ENCODE peak calls at places on chromosomes 7 and 10, in eight cellular contexts. C is mesenchymal stem cell; Z is CD4-positive, CD25-positive, alpha-beta regulatory T cell; L is right lobe of liver; O is neural progenitor cell; U is left ventricle myocardium inferior; D is heart left ventricle; B is CD4-positive, alpha-beta memory T cell. Y is an unnamed sample. For H3K27me3, the result is how much of the 10 kb centered on the place peaks cover.

GRCh38 chr7:78635394-78635793 is 818.1 kb downstream of the MAGI2 start:
- DNase-seq in C (no peak), Z (no peak), L (no peak), O (no peak), U (no peak), D (no peak), B (no peak), Y (no peak)

GRCh38 chr7:75915416-75916156 is 631 bp downstream of the POR start:
- DNase-seq in C (peak), Z (peak), L (no peak), O (peak), U (no peak), D (no peak), B (peak), Y (peak)

GRCh38 chr10:99711129-99711719 is 20.7 kb downstream of the COX15 start:
- DNase-seq in C (peak), Z (peak), L (no peak), O (peak), U (no peak), D (no peak), B (peak), Y (peak)

GRCh38 chr10:97297556-97298222 is 5.3 kb upstream of the ARHGAP19 start:
- DNase-seq in C (peak), Z (no peak), L (no peak), O (no peak), U (no peak), D (no peak), B (no peak), Y (no peak)

GRCh38 chr7:12861070-12861469 is 173.6 kb downstream of the ARL4A start:
- DNase-seq in C (no peak), Z (no peak), L (no peak), O (no peak), U (no peak), D (no peak), B (no peak), Y (peak)

GRCh38 chr10:59838390-59838789 is 68.0 kb downstream of the CCDC6 start:
- DNase-seq in C (no peak), Z (no peak), L (no peak), O (no peak), U (no peak), D (no peak), B (no peak), Y (no peak)

GRCh38 chr7:47978790-47979144 is 648 bp downstream of the HUS1 start:
- DNase-seq in C (no peak), Z (peak), L (no peak), O (no peak), U (no peak), D (no peak), B (no peak), Y (no peak)

GRCh38 chr10:89416465-89416864 is 2.1 kb downstream of the IFIT5 start:
- DNase-seq in C (no peak), Z (no peak), L (no peak), O (no peak), U (no peak), D (no peak), B (no peak), Y (no peak)

GRCh38 chr10:123136221-123136805 is 543 bp downstream of the HMX3 start:
- DNase-seq in C (no peak), Z (no peak), L (no peak), O (no peak), U (no peak), D (no peak), B (no peak), Y (no peak)

GRCh38 chr7:141074162-141074989 is 512 bp downstream of the TMEM178B start:
- DNase-seq in C (peak), Z (peak), L (no peak), O (peak), U (no peak), D (peak), B (peak), Y (no peak)

GRCh38 chr7:64951250-64951848 is 39.5 kb downstream of the ZNF117 start:
- DNase-seq in C (peak), Z (peak), L (no peak), O (peak), U (no peak), D (no peak), B (peak), Y (no peak)

GRCh38 chr10:132535065-132535651 is 2.4 kb upstream of the INPP5A start:
- DNase-seq in C (no peak), Z (no peak), L (no peak), O (no peak), U (peak), D (peak), B (no peak), Y (peak)

GRCh38 chr7:28132959-28133745 is 47.4 kb downstream of the JAZF1 start:
- DNase-seq in C (no peak), Z (no peak), L (no peak), O (no peak), U (no peak), D (no peak), B (no peak), Y (no peak)

GRCh38 chr7:26880852-26881251 is 16.5 kb upstream of the SKAP2 start:
- DNase-seq in C (no peak), Z (no peak), L (no peak), O (no peak), U (no peak), D (no peak), B (no peak), Y (no peak)

GRCh38 chr10:60618861-60619260 is 159.4 kb upstream of the CDK1 start:
- DNase-seq in C (no peak), Z (no peak), L (no peak), O (no peak), U (no peak), D (no peak), B (no peak), Y (no peak)

GRCh38 chr10:13453896-13454295 is 74.9 kb downstream of the BEND7 start:
- DNase-seq in C (no peak), Z (peak), L (no peak), O (peak), U (no peak), D (no peak), B (peak), Y (no peak)

GRCh38 chr7:148303295-148304013 is 287.1 kb upstream of the C7orf33 start:
- DNase-seq in C (peak), Z (no peak), L (no peak), O (no peak), U (peak), D (peak), B (no peak), Y (no peak)

GRCh38 chr7:101659706-101660105 is 30.6 kb upstream of the MYL10 start:
- DNase-seq in C (no peak), Z (no peak), L (no peak), O (no peak), U (no peak), D (no peak), B (no peak), Y (no peak)

GRCh38 chr10:124978376-124978725 is 36.4 kb downstream of the ZRANB1 start:
- DNase-seq in C (no peak), Z (no peak), L (no peak), O (no peak), U (no peak), D (no peak), B (no peak), Y (no peak)

GRCh38 chr7:27826347-27826746 is 86.4 kb downstream of the TAX1BP1 start:
- DNase-seq in C (no peak), Z (no peak), L (no peak), O (no peak), U (no peak), D (no peak), B (no peak), Y (no peak)

GRCh38 chr7:69919712-69920111 is 321.4 kb downstream of the AUTS2 start:
- DNase-seq in C (no peak), Z (no peak), L (no peak), O (no peak), U (no peak), D (no peak), B (no peak), Y (no peak)

GRCh38 chr7:102912742-102913141 is at the start of gene LRRC17:
- DNase-seq in C (peak), Z (no peak), L (no peak), O (peak), U (no peak), D (no peak), B (no peak), Y (no peak)

GRCh38 chr7:888081-889024 is 12.0 kb downstream of the GET4 start:
- DNase-seq in C (no peak), Z (no peak), L (peak), O (no peak), U (peak), D (peak), B (no peak), Y (no peak)

GRCh38 chr10:77377034-77377433 is 260.6 kb downstream of the KCNMA1 start:
- DNase-seq in C (no peak), Z (no peak), L (peak), O (no peak), U (no peak), D (no peak), B (no peak), Y (no peak)
- H3K27ac ChIP-seq in C (no peak), Z (no peak), L (no peak), O (no peak), U (no peak), D (no peak), B (no peak), Y (no peak)

GRCh38 chr10:101140950-101141621 is 10.0 kb downstream of the TLX1 start:
- DNase-seq in C (no peak), Z (no peak), L (no peak), O (no peak), U (no peak), D (no peak), B (no peak), Y (no peak)

GRCh38 chr10:101140084-101140949 is 9.2 kb downstream of the TLX1 start:
- DNase-seq in C (peak), Z (no peak), L (no peak), O (no peak), U (no peak), D (no peak), B (no peak), Y (no peak)

GRCh38 chr10:101138788-101139420 is 7.8 kb downstream of the TLX1 start:
- DNase-seq in C (no peak), Z (no peak), L (no peak), O (no peak), U (no peak), D (no peak), B (no peak), Y (no peak)

GRCh38 chr10:101137271-101137670 is 6.2 kb downstream of the TLX1 start:
- DNase-seq in C (no peak), Z (no peak), L (no peak), O (no peak), U (no peak), D (no peak), B (no peak), Y (no peak)

DNA sequence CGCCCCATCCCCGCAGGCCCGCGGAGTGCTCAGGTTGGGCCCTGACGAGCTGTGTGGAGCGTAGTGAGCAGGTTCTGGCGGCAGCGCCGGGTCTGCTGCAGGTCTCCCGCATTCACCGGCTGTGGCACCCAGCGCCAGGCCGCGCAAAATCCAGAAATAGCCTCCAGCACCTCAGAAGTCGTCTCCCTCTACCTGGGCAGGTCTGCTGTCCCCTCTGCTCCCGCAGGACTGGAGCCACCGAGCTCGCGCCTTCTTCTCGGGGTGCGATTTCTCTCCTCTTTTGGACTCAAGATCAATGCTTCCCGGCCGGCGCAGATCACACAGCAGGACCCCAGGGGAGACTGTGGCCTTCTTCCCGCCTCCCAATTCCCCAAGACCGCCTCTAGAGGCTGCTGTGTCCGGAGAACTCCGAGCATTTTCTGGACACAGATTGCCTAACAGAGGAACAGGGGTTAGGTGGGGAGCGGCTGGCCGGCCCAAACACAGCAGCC is 8.4 kb downstream of the TLX1 start:
- DNase-seq in C (peak), Z (no peak), L (no peak), O (peak), U (no peak), D (no peak), B (no peak), Y (no peak)
- H3K27me3 ChIP-seq in C (half or more), Z (under half), L (under half), O (half or more), U (half or more), D (half or more), B (half or more), Y (half or more)

DNA sequence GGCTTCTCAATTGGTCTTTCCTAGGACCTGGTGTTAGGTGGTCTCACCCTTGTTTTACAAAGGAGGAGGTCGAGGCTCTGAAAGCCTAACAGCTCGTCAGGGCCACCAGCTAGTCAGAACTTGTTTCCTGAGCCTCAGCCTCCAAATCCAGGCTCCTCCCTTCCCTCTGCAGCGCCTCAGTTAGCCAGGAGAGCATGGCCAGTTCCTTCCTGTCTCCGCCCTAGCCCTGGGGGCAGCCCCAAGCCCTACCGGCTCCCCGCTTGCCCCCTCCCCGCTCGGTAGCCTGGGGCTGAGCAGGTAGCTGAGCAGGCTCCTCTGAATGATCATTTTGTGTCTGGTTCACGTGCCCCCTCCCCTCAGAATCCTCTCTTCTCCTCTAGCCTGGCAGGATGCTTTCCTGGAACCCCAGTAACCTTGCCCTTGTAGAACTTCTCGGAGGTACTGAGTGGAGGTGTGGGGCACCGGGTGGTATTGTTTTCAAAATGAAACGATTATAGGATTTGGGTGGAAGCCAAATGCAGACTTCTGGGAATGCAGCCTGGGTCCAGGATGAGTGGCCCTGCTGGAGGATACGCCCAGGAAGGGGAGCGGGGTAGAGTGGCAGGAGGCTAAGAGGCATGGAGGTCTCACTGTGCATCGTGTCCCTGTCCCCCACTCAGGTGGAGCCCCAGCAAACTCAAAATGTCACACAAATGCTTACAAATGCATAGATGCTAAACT is 109.3 kb upstream of the PPIF start:
- DNase-seq in C (no peak), Z (no peak), L (no peak), O (no peak), U (no peak), D (no peak), B (no peak), Y (no peak)
- H3K4me3 ChIP-seq in C (no peak), Z (no peak), L (no peak), O (no peak), U (no peak), D (no peak), B (no peak), Y (no peak)

GRCh38 chr7:128947854-128948253 is 10.1 kb downstream of the IRF5 start:
- DNase-seq in C (no peak), Z (no peak), L (no peak), O (no peak), U (no peak), D (no peak), B (no peak), Y (no peak)
- H3K27ac ChIP-seq in C (no peak), Z (no peak), L (no peak), O (no peak), U (no peak), D (no peak), B (no peak), Y (no peak)

GRCh38 chr7:33814958-33815735 is 90.2 kb upstream of the BMPER start:
- DNase-seq in C (no peak), Z (no peak), L (no peak), O (no peak), U (no peak), D (no peak), B (no peak), Y (no peak)
- H3K27me3 ChIP-seq in C (under half), Z (under half), L (under half), O (under half), U (under half), D (under half), B (under half), Y (under half)

GRCh38 chr7:21550821-21551531 is 8.1 kb downstream of the DNAH11 start:
- DNase-seq in C (no peak), Z (no peak), L (no peak), O (peak), U (no peak), D (no peak), B (no peak), Y (no peak)

GRCh38 chr7:21550076-21550475 is 7.2 kb downstream of the DNAH11 start:
- DNase-seq in C (no peak), Z (no peak), L (no peak), O (no peak), U (no peak), D (no peak), B (no peak), Y (no peak)

GRCh38 chr7:21544303-21544656 is 1.4 kb downstream of the DNAH11 start:
- DNase-seq in C (no peak), Z (no peak), L (no peak), O (no peak), U (no peak), D (no peak), B (no peak), Y (no peak)

GRCh38 chr7:21547511-21547910 is 4.7 kb downstream of the DNAH11 start:
- DNase-seq in C (no peak), Z (no peak), L (no peak), O (no peak), U (no peak), D (no peak), B (no peak), Y (no peak)

DNA sequence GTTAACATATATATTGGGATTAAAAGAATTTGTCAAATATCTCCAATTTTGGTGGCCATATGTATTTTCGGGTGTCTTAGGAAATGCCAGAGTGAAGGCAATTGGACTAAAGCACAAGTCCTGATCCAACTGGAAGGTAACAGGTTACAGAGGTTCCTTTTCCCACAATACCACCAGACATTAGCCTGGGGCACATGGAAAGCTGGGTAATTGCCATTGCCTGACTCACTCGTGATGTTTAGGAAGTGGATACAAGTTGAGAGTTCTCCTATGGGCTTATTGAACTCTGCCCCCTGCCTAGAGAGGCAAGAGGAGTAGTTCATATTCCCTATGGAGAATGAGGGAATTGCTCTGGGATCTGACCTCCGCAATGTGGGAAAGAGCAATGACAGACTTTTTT is 5.7 kb downstream of the DNAH11 start:
- DNase-seq in C (no peak), Z (no peak), L (no peak), O (no peak), U (no peak), D (no peak), B (no peak), Y (no peak)
- H3K4me3 ChIP-seq in C (no peak), Z (no peak), L (no peak), O (no peak), U (no peak), D (no peak), B (no peak), Y (no peak)

Y was measured in stomach.